ENCODE peak calls at places on chromosomes 13 and 19, in nine cellular contexts. E, J, T, L, H, K, O, P and Z are unnamed samples.

GRCh38 chr13:98200211-98200878 is 23.3 kb upstream of the RNF113B start:
- DNase-seq in L (no peak), O (no peak), E (no peak), H (no peak), T (no peak), K (peak; percentile 10), P (peak; percentile 82), J (no peak), Z (no peak)

GRCh38 chr13:36131215-36131930 is at the start of gene DCLK1:
- DNase-seq in J (peak; percentile 93), L (no peak), K (no peak), P (peak; percentile 87), H (no peak), O (no peak), T (peak; percentile 84), E (no peak), Z (peak; percentile 21)

GRCh38 chr13:110680852-110681251 is 25.1 kb downstream of the CARS2 start:
- DNase-seq in H (peak; percentile 10), L (no peak), T (no peak), P (peak; percentile 80), O (peak; percentile 31), E (peak; percentile 36), J (no peak), K (no peak), Z (no peak)

GRCh38 chr13:40275636-40276035 is 390.8 kb downstream of the FOXO1 start:
- DNase-seq in P (no peak), E (no peak), O (no peak), L (no peak), H (no peak), J (no peak), K (no peak), T (no peak), Z (no peak)

GRCh38 chr19:18783958-18784785 is 6.9 kb downstream of the COMP start:
- DNase-seq in H (no peak), T (no peak), J (no peak), L (no peak), O (no peak), E (no peak), P (no peak), K (no peak), Z (no peak)

GRCh38 chr13:34156841-34157365 is 339.0 kb downstream of the RFC3 start:
- DNase-seq in K (peak; percentile 27), L (peak; percentile 20), J (no peak), O (no peak), T (peak; percentile 87), H (peak; percentile 92), E (peak; percentile 21), P (no peak), Z (peak; percentile 80)

GRCh38 chr13:28495586-28496564 is 947 bp upstream of the FLT1 start:
- DNase-seq in E (no peak), T (no peak), L (peak; percentile 70), O (no peak), J (no peak), H (no peak), K (no peak), P (peak; percentile 31), Z (no peak)

GRCh38 chr19:39351537-39352037 is 9.4 kb downstream of the SAMD4B start:
- DNase-seq in P (no peak), T (no peak), L (no peak), H (no peak), E (peak; percentile 75), J (no peak), O (peak; percentile 57), K (no peak), Z (no peak)

GRCh38 chr13:96816874-96817273 is 177.4 kb downstream of the OXGR1 start:
- DNase-seq in J (no peak), O (no peak), H (no peak), P (peak; percentile 66), T (no peak), E (no peak), L (no peak), K (no peak), Z (no peak)

GRCh38 chr13:75226755-75227435 is 255.1 kb downstream of the TBC1D4 start:
- DNase-seq in H (no peak), O (no peak), E (no peak), P (no peak), T (no peak), J (no peak), L (no peak), K (no peak), Z (no peak)

GRCh38 chr13:76225815-76226489 is 589.8 kb downstream of the LMO7 start:
- DNase-seq in K (no peak), E (no peak), P (peak; percentile 24), O (no peak), J (no peak), L (no peak), H (no peak), T (peak; percentile 65), Z (no peak)

GRCh38 chr19:41866284-41866683 is 6.2 kb downstream of the RPS19 start:
- DNase-seq in L (no peak), P (no peak), K (no peak), E (no peak), H (no peak), J (no peak), O (no peak), T (no peak), Z (no peak)

GRCh38 chr13:114105351-114106225 is 26.8 kb downstream of the RASA3 start:
- DNase-seq in H (no peak), K (no peak), E (no peak), P (no peak), T (peak; percentile 75), O (no peak), J (peak; percentile 63), L (no peak), Z (peak; percentile 9)
- TF ChIP-seq POLR2AphosphoS5 in H (no peak), K (no peak), E (no peak), P (no peak), T (peak; percentile 67), O (no peak), J (no peak), L (no peak), Z (peak; percentile 43)

GRCh38 chr19:8389891-8390616 is at the start of gene RAB11B:
- DNase-seq in H (peak; percentile 100), E (peak; percentile 96), J (peak; percentile 98), O (peak; percentile 98), T (peak; percentile 100), P (peak; percentile 100), L (peak; percentile 99), K (peak; percentile 99), Z (peak; percentile 100)

GRCh38 chr19:8388612-8388958 is 1.6 kb upstream of the RAB11B start:
- DNase-seq in K (no peak), T (no peak), H (no peak), L (no peak), J (no peak), E (no peak), O (no peak), P (no peak), Z (no peak)

GRCh38 chr19:8390617-8390981 is 439 bp downstream of the RAB11B start:
- DNase-seq in L (peak; percentile 70), H (peak; percentile 88), J (peak; percentile 98), E (peak; percentile 90), O (peak; percentile 96), T (peak; percentile 98), K (peak; percentile 91), P (peak; percentile 97), Z (peak; percentile 97)

GRCh38 chr19:8386990-8387389 is 3.2 kb upstream of the RAB11B start:
- DNase-seq in J (no peak), K (no peak), O (no peak), E (no peak), T (no peak), H (no peak), L (no peak), P (no peak), Z (no peak)

DNA sequence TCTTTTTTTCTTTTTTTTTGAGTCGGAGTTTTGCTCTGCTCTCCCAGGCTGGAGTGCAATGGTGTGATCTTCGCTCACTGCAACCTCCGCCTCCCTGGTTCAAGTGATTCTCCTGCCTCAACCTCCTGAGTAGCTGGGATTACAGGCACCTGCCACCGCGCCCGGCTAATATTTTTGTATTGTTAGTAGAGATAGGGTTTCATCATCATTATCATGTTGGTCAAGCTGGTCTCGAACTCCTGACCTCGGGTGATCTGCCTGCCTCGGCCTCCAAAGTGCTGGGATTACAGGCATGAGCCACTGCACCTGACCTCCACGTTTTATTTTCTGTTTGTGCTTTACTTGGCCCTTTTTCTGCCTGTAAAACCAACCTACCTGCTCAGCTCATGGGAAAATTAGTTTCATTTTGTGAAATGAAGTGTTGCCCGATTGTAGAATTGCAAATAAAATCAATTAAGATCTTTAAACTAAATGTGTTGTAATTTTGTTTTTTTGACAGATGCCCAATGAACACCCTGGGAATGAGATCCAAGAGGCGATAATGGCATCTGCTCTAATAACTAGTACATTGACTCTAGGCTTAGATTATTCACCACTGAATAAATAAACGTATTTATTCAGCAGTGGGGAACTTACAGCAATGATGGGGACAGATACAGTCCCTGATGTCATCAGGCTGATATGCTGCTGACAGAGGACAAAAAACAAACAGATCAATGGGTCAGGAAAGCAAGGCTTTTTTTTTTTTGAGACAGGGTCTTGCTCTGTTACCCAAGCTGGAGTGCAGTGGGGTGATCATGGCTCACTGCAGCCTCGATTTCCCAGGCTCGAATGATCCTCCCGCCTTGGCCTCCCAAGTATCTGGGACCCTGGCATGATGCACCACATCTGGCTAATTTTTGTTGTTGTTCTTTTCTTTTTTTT is 2.2 kb upstream of the RAB11B start:
- DNase-seq in T (no peak), H (no peak), O (no peak), J (no peak), L (no peak), E (no peak), K (no peak), P (no peak), Z (no peak)
- TF ChIP-seq POLR2AphosphoS5 in T (no peak), H (no peak), O (no peak), J (no peak), L (no peak), E (no peak), K (no peak), P (no peak), Z (no peak)

GRCh38 chr19:32029235-32029634 is 316.2 kb upstream of the ZNF507 start:
- DNase-seq in P (no peak), K (no peak), H (no peak), L (no peak), T (no peak), E (no peak), O (no peak), J (no peak), Z (no peak)
- TF ChIP-seq POLR2AphosphoS5 in P (no peak), K (no peak), H (no peak), L (no peak), T (no peak), E (no peak), O (no peak), J (no peak), Z (no peak)

GRCh38 chr13:106530209-106530906 is 5.1 kb downstream of the EFNB2 start:
- DNase-seq in K (no peak), J (no peak), H (no peak), T (no peak), O (no peak), E (no peak), L (no peak), P (peak; percentile 49), Z (peak; percentile 43)
- TF ChIP-seq POLR2AphosphoS5 in K (no peak), J (peak; percentile 26), H (no peak), T (no peak), O (no peak), E (no peak), L (no peak), P (no peak), Z (no peak)